ENCODE peak calls at places on chromosomes 16 and 17, in six cellular contexts. R, D, A, G, C and Q are unnamed samples.

GRCh38 chr17:8925808-8926207 is 39.7 kb downstream of the PIK3R5 start:
- DNase-seq in R (no peak), D (no peak), A (no peak), G (no peak), C (peak), Q (no peak)

GRCh38 chr16:9114842-9115241 is 23.4 kb downstream of the HAPSTR1 start:
- DNase-seq in R (no peak), D (no peak), A (no peak), G (no peak), C (no peak), Q (no peak)

GRCh38 chr16:73062640-73063283 is 14.8 kb upstream of the ZFHX3 start:
- DNase-seq in R (no peak), D (peak), A (no peak), G (no peak), C (peak), Q (no peak)

GRCh38 chr16:65510850-65511249 is 389.0 kb upstream of the CDH11 start:
- DNase-seq in R (peak), D (no peak), A (peak), G (no peak), C (no peak), Q (no peak)

GRCh38 chr17:72373910-72374741 is 253.3 kb downstream of the SOX9 start:
- DNase-seq in R (no peak), D (no peak), A (peak), G (no peak), C (no peak), Q (peak)

GRCh38 chr17:68294196-68294555 is 2.9 kb downstream of the ARSG start:
- DNase-seq in R (peak), D (no peak), A (no peak), G (no peak), C (no peak), Q (no peak)

GRCh38 chr17:6587310-6587709 is 31.0 kb upstream of the PITPNM3 start:
- DNase-seq in R (no peak), D (no peak), A (no peak), G (no peak), C (no peak), Q (no peak)

GRCh38 chr16:68319185-68319908 is 8.5 kb downstream of the PRMT7 start:
- DNase-seq in R (no peak), D (no peak), A (no peak), G (no peak), C (no peak), Q (no peak)

GRCh38 chr16:81744911-81745310 is 34.2 kb upstream of the PLCG2 start:
- DNase-seq in R (no peak), D (no peak), A (no peak), G (no peak), C (no peak), Q (no peak)

GRCh38 chr17:74776044-74776962 is at the start of gene NAT9:
- DNase-seq in R (peak), D (peak), A (peak), G (peak), C (peak), Q (peak)

GRCh38 chr17:30378191-30378796 is 433 bp upstream of the CPD start:
- DNase-seq in R (no peak), D (no peak), A (no peak), G (no peak), C (no peak), Q (peak)

GRCh38 chr16:68346892-68347480 is 36.2 kb downstream of the PRMT7 start:
- DNase-seq in R (no peak), D (no peak), A (no peak), G (no peak), C (no peak), Q (no peak)

GRCh38 chr17:17837966-17838962 is 1.5 kb upstream of the SREBF1 start:
- DNase-seq in R (peak), D (peak), A (no peak), G (peak), C (peak), Q (no peak)

GRCh38 chr16:68420366-68420765 is 27.9 kb downstream of the SMPD3 start:
- DNase-seq in R (no peak), D (no peak), A (no peak), G (no peak), C (no peak), Q (no peak)

GRCh38 chr16:12587170-12587569 is 216.5 kb downstream of the CPPED1 start:
- DNase-seq in R (no peak), D (no peak), A (no peak), G (no peak), C (no peak), Q (no peak)

GRCh38 chr17:67058036-67058435 is 13.7 kb downstream of the CACNG1 start:
- DNase-seq in R (no peak), D (no peak), A (no peak), G (no peak), C (peak), Q (no peak)

GRCh38 chr17:45973099-45973838 is 25.8 kb upstream of the STH start:
- DNase-seq in R (no peak), D (no peak), A (no peak), G (no peak), C (no peak), Q (no peak)

GRCh38 chr17:50263293-50264262 is 10.7 kb upstream of the TMEM92 start:
- DNase-seq in R (no peak), D (no peak), A (no peak), G (no peak), C (peak), Q (no peak)

GRCh38 chr16:82425661-82426060 is 201.1 kb upstream of the CDH13 start:
- DNase-seq in R (no peak), D (no peak), A (no peak), G (peak), C (no peak), Q (no peak)

GRCh38 chr17:69997332-69997731 is 77.7 kb upstream of the KCNJ16 start:
- DNase-seq in R (peak), D (no peak), A (no peak), G (peak), C (no peak), Q (peak)

GRCh38 chr17:65099941-65100315 is 37.2 kb upstream of the RGS9 start:
- DNase-seq in R (peak), D (peak), A (peak), G (peak), C (peak), Q (peak)

GRCh38 chr17:62705781-62706597 is 78.5 kb downstream of the MRC2 start:
- DNase-seq in R (peak), D (no peak), A (peak), G (peak), C (peak), Q (no peak)

GRCh38 chr16:80981103-80981502 is 25.6 kb downstream of the CMC2 start:
- DNase-seq in R (no peak), D (no peak), A (no peak), G (no peak), C (no peak), Q (no peak)

GRCh38 chr16:11136600-11136999 is 119.4 kb downstream of the SOCS1 start:
- DNase-seq in R (peak), D (no peak), A (no peak), G (peak), C (peak), Q (peak)

GRCh38 chr17:8951210-8951609 is 14.3 kb downstream of the PIK3R5 start:
- DNase-seq in R (no peak), D (no peak), A (no peak), G (no peak), C (no peak), Q (no peak)

GRCh38 chr16:67101301-67101675 is 8.5 kb upstream of the PHAF1 start:
- DNase-seq in R (peak), D (no peak), A (peak), G (no peak), C (no peak), Q (no peak)

GRCh38 chr17:79777166-79777843 is 643 bp upstream of the CBX2 start:
- DNase-seq in R (peak), D (peak), A (peak), G (peak), C (peak), Q (peak)

GRCh38 chr17:68515238-68515637 is 3.0 kb downstream of the PRKAR1A start:
- DNase-seq in R (no peak), D (no peak), A (no peak), G (no peak), C (no peak), Q (peak)

GRCh38 chr17:21231533-21231932 is 17.6 kb upstream of the TMEM11 start:
- DNase-seq in R (no peak), D (no peak), A (no peak), G (no peak), C (no peak), Q (no peak)

GRCh38 chr17:70137451-70138230 is 31.7 kb upstream of the KCNJ2 start:
- DNase-seq in R (peak), D (peak), A (peak), G (peak), C (no peak), Q (peak)

GRCh38 chr17:4159761-4160160 is 16.8 kb downstream of the CYB5D2 start:
- DNase-seq in R (no peak), D (no peak), A (no peak), G (no peak), C (no peak), Q (no peak)

GRCh38 chr16:27236635-27237228 is 31.8 kb downstream of the NSMCE1 start:
- DNase-seq in R (no peak), D (no peak), A (no peak), G (no peak), C (no peak), Q (no peak)

GRCh38 chr17:21278304-21279197 is 6.0 kb upstream of the MAP2K3 start:
- DNase-seq in R (no peak), D (no peak), A (no peak), G (no peak), C (no peak), Q (no peak)

GRCh38 chr17:5580367-5580766 is 3.9 kb downstream of the NLRP1 start:
- DNase-seq in R (peak), D (peak), A (peak), G (no peak), C (no peak), Q (peak)

DNA sequence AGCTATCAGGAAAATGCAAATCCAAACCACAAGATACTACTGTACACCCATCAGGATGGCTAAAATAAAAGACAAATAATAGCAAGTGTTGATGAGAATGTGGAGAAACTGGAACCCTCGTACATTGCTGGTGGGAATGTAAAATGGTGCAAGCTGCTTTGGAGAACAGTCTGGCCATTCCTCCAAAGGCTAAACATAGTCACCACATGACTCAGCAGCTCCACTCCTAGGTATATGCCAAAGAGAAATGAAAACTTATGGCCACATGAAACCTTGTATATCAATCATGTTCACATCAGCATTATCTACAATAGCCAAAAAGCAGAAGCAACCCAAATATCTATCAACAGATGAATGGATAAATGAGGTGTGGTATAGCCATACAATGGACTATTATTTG is 28.5 kb downstream of the VAC14 start:
- DNase-seq in R (no peak), D (peak), A (peak), G (peak), C (no peak), Q (peak)
- H3K9ac ChIP-seq in R (peak), D (no peak), A (no peak), G (no peak), C (no peak), Q (no peak)

DNA sequence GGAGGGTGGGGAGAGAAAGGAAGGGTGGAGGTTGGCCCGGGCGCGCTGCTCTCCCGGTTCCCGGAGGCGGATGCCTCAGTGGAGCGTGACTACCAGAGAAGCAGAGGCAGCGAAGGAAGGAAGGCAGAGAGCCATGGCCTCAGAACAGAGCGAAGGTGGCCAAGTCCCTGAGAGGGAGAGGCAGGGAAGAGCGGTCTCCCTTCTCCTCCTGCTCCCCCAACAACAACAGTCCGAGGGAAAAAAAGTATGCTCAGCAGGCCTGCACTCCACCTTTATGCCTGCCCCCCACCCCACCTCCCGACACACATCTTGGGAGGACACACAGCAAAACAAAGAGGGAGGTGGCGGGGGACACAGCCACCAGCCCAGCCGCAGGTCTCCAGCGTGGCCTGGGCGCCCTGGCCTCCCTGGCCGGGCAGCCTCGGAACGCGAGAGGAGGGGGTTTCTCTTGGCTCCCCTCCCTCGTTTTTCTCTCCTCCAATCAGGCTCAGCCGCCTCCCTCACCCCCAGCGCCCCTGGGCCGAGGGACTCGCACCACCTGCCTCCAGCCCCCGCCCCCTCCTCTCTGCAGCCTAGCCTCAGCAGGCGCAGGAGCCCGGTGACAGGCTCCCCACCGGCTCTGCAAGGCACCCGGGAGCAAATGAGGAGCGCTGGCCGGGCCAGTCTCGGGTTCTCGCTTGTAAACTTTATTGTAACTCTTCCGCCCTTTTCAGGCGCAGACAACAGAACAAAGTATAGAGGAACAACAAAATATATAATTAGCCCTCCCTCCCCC is 1.1 kb upstream of the HOXB7 start:
- DNase-seq in R (peak), D (no peak), A (no peak), G (no peak), C (peak), Q (no peak)
- H3K9ac ChIP-seq in R (peak), D (peak), A (no peak), G (no peak), C (no peak), Q (peak)

GRCh38 chr17:41812176-41813038 is at the start of gene FKBP10:
- DNase-seq in R (peak), D (peak), A (peak), G (peak), C (peak), Q (peak)
- H3K9ac ChIP-seq in R (peak), D (peak), A (peak), G (peak), C (peak), Q (peak)

GRCh38 chr17:1390422-1391367 is 9.3 kb downstream of the YWHAE start:
- DNase-seq in R (peak), D (no peak), A (peak), G (peak), C (no peak), Q (peak)

GRCh38 chr17:1386265-1386664 is 13.8 kb downstream of the YWHAE start:
- DNase-seq in R (no peak), D (no peak), A (no peak), G (no peak), C (no peak), Q (no peak)

GRCh38 chr17:1379930-1380313 is 20.1 kb downstream of the YWHAE start:
- DNase-seq in R (peak), D (no peak), A (no peak), G (peak), C (no peak), Q (no peak)

GRCh38 chr17:1379208-1379929 is 20.7 kb downstream of the YWHAE start:
- DNase-seq in R (no peak), D (no peak), A (no peak), G (no peak), C (no peak), Q (no peak)

DNA sequence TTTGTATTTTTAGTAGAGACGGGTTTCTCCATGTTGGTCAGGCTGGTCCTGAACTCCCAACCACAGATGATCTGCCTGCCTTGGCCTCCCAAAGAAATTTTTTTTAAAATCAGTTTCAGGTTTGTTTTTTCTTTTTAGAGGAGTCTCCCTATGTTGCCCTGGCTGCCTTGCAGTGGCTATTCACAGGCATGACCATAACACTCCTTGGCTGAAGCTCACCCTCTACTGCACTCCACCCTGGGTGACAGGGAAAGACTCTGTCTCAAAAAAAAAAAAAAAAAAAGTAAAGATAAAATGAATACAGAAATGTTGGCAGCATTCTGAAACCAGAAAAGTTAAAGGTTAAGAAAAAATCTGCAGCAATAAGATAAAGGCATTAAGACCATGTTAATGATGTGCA is 15.1 kb downstream of the YWHAE start:
- DNase-seq in R (no peak), D (no peak), A (no peak), G (no peak), C (no peak), Q (no peak)
- H3K9ac ChIP-seq in R (no peak), D (no peak), A (no peak), G (no peak), C (no peak), Q (no peak)

GRCh38 chr16:47571711-47572110 is 110.6 kb downstream of the PHKB start:
- DNase-seq in R (no peak), D (no peak), A (no peak), G (no peak), C (no peak), Q (no peak)
- H3K9ac ChIP-seq in R (no peak), D (no peak), A (no peak), G (no peak), C (no peak), Q (no peak)

GRCh38 chr17:81140695-81141094 is 24.6 kb upstream of the PVALEF start:
- DNase-seq in R (no peak), D (no peak), A (no peak), G (no peak), C (no peak), Q (no peak)

GRCh38 chr17:81144423-81144781 is 20.9 kb upstream of the PVALEF start:
- DNase-seq in R (no peak), D (no peak), A (no peak), G (no peak), C (no peak), Q (no peak)

GRCh38 chr17:81143200-81143527 is 22.1 kb upstream of the PVALEF start:
- DNase-seq in R (no peak), D (no peak), A (no peak), G (no peak), C (no peak), Q (no peak)

GRCh38 chr17:81142301-81143199 is 22.8 kb upstream of the PVALEF start:
- DNase-seq in R (peak), D (peak), A (peak), G (peak), C (peak), Q (peak)

GRCh38 chr17:81143717-81144422 is 21.4 kb upstream of the PVALEF start:
- DNase-seq in R (no peak), D (no peak), A (no peak), G (no peak), C (no peak), Q (no peak)
- H3K9ac ChIP-seq in R (no peak), D (no peak), A (no peak), G (no peak), C (no peak), Q (no peak)

GRCh38 chr16:2032285-2033056 is 5.8 kb downstream of the NHERF2 start:
- DNase-seq in R (peak), D (no peak), A (peak), G (no peak), C (no peak), Q (peak)
- H3K9ac ChIP-seq in R (peak), D (peak), A (peak), G (no peak), C (no peak), Q (no peak)